ENCODE peak calls at places on chromosomes 4 and X, in seven cellular contexts. One of them, this sample, is unnamed.

GRCh38 chr4:52873861-52874343 is 11.8 kb downstream of the RASL11B start:
- DNase-seq in H9: peak; percentile 79
- DNase-seq in H1: peak; percentile 58
- DNase-seq in neuronal stem cell: no peak
- DNase-seq in mesendoderm: peak; percentile 98
- DNase-seq in IMR-90: no peak
- DNase-seq in mesenchymal stem cell: peak; percentile 58
- DNase-seq in this sample: peak; percentile 96

GRCh38 chr4:152536545-152537182 is 772 bp upstream of the FBXW7 start:
- DNase-seq in H9: no peak
- DNase-seq in H1: no peak
- DNase-seq in neuronal stem cell: no peak
- DNase-seq in mesendoderm: no peak
- DNase-seq in IMR-90: peak; percentile 37
- DNase-seq in mesenchymal stem cell: peak; percentile 61
- DNase-seq in this sample: no peak

GRCh38 chr4:53004497-53005148 is 142.5 kb downstream of the RASL11B start:
- DNase-seq in H9: no peak
- DNase-seq in H1: no peak
- DNase-seq in neuronal stem cell: no peak
- DNase-seq in mesendoderm: no peak
- DNase-seq in IMR-90: no peak
- DNase-seq in mesenchymal stem cell: no peak
- DNase-seq in this sample: no peak

GRCh38 chrX:1452497-1453389 is at the start of gene ASMTL:
- DNase-seq in H9: peak; percentile 99
- DNase-seq in H1: peak; percentile 100
- DNase-seq in neuronal stem cell: peak; percentile 100
- DNase-seq in mesendoderm: peak; percentile 98
- DNase-seq in IMR-90: peak; percentile 99
- DNase-seq in mesenchymal stem cell: peak; percentile 97
- DNase-seq in this sample: peak; percentile 98

GRCh38 chr4:112361181-112361791 is 64.1 kb downstream of the ALPK1 start:
- DNase-seq in H9: peak; percentile 92
- DNase-seq in H1: peak; percentile 44
- DNase-seq in neuronal stem cell: no peak
- DNase-seq in mesendoderm: peak; percentile 95
- DNase-seq in IMR-90: peak; percentile 27
- DNase-seq in mesenchymal stem cell: no peak
- DNase-seq in this sample: no peak

GRCh38 chr4:67499799-67500198 is 45.5 kb downstream of the CENPC start:
- DNase-seq in H9: no peak
- DNase-seq in H1: no peak
- DNase-seq in neuronal stem cell: no peak
- DNase-seq in mesendoderm: no peak
- DNase-seq in IMR-90: no peak
- DNase-seq in mesenchymal stem cell: no peak
- DNase-seq in this sample: no peak

GRCh38 chr4:64776820-64777219 is 367.6 kb upstream of the TECRL start:
- DNase-seq in H9: no peak
- DNase-seq in H1: no peak
- DNase-seq in neuronal stem cell: no peak
- DNase-seq in mesendoderm: no peak
- DNase-seq in IMR-90: no peak
- DNase-seq in mesenchymal stem cell: no peak
- DNase-seq in this sample: no peak

GRCh38 chrX:140389331-140389730 is 115.5 kb downstream of the SOX3 start:
- DNase-seq in H9: no peak
- DNase-seq in H1: no peak
- DNase-seq in neuronal stem cell: no peak
- DNase-seq in mesendoderm: no peak
- DNase-seq in IMR-90: no peak
- DNase-seq in mesenchymal stem cell: no peak
- DNase-seq in this sample: no peak

GRCh38 chrX:39158801-39159657 is 357.8 kb downstream of the MID1IP1 start:
- DNase-seq in H9: no peak
- DNase-seq in H1: no peak
- DNase-seq in neuronal stem cell: no peak
- DNase-seq in mesendoderm: peak; percentile 65
- DNase-seq in IMR-90: peak; percentile 11
- DNase-seq in mesenchymal stem cell: peak; percentile 95
- DNase-seq in this sample: peak; percentile 36

GRCh38 chrX:26651755-26652154 is 435.8 kb downstream of the MAGEB5 start:
- DNase-seq in H9: no peak
- DNase-seq in H1: no peak
- DNase-seq in neuronal stem cell: no peak
- DNase-seq in mesendoderm: no peak
- DNase-seq in IMR-90: no peak
- DNase-seq in mesenchymal stem cell: no peak
- DNase-seq in this sample: no peak

GRCh38 chr4:100631281-100631968 is 113.6 kb upstream of the EMCN start:
- DNase-seq in H9: no peak
- DNase-seq in H1: no peak
- DNase-seq in neuronal stem cell: no peak
- DNase-seq in mesendoderm: no peak
- DNase-seq in IMR-90: no peak
- DNase-seq in mesenchymal stem cell: no peak
- DNase-seq in this sample: peak; percentile 34

GRCh38 chr4:81738891-81739290 is 267.2 kb upstream of the RASGEF1B start:
- DNase-seq in H9: no peak
- DNase-seq in H1: no peak
- DNase-seq in neuronal stem cell: no peak
- DNase-seq in mesendoderm: no peak
- DNase-seq in IMR-90: no peak
- DNase-seq in mesenchymal stem cell: no peak
- DNase-seq in this sample: no peak

GRCh38 chrX:24117288-24117687 is 32.2 kb upstream of the ZFX start:
- DNase-seq in H9: no peak
- DNase-seq in H1: no peak
- DNase-seq in neuronal stem cell: no peak
- DNase-seq in mesendoderm: no peak
- DNase-seq in IMR-90: peak; percentile 88
- DNase-seq in mesenchymal stem cell: peak; percentile 54
- DNase-seq in this sample: no peak

GRCh38 chr4:153432971-153433752 is 33.0 kb upstream of the TMEM131L start:
- DNase-seq in H9: peak; percentile 72
- DNase-seq in H1: peak; percentile 19
- DNase-seq in neuronal stem cell: no peak
- DNase-seq in mesendoderm: peak; percentile 91
- DNase-seq in IMR-90: peak; percentile 64
- DNase-seq in mesenchymal stem cell: peak; percentile 48
- DNase-seq in this sample: peak; percentile 84

GRCh38 chrX:71664889-71665491 is 2.4 kb upstream of the LOC101059915 start:
- DNase-seq in H9: no peak
- DNase-seq in H1: no peak
- DNase-seq in neuronal stem cell: no peak
- DNase-seq in mesendoderm: peak; percentile 3
- DNase-seq in IMR-90: no peak
- DNase-seq in mesenchymal stem cell: no peak
- DNase-seq in this sample: no peak

GRCh38 chr4:26061248-26061986 is 147.4 kb downstream of the SMIM20 start:
- DNase-seq in H9: peak; percentile 72
- DNase-seq in H1: peak; percentile 25
- DNase-seq in neuronal stem cell: no peak
- DNase-seq in mesendoderm: peak; percentile 77
- DNase-seq in IMR-90: peak; percentile 60
- DNase-seq in mesenchymal stem cell: peak; percentile 59
- DNase-seq in this sample: peak; percentile 36

GRCh38 chrX:17732138-17732783 is 5.0 kb upstream of the SCML1 start:
- DNase-seq in H9: no peak
- DNase-seq in H1: no peak
- DNase-seq in neuronal stem cell: no peak
- DNase-seq in mesendoderm: no peak
- DNase-seq in IMR-90: peak; percentile 55
- DNase-seq in mesenchymal stem cell: no peak
- DNase-seq in this sample: no peak

GRCh38 chr4:38455092-38455855 is 208.7 kb upstream of the KLF3 start:
- DNase-seq in H9: no peak
- DNase-seq in H1: no peak
- DNase-seq in neuronal stem cell: no peak
- DNase-seq in mesendoderm: no peak
- DNase-seq in IMR-90: no peak
- DNase-seq in mesenchymal stem cell: no peak
- DNase-seq in this sample: no peak

GRCh38 chrX:41692162-41692749 is 3.5 kb downstream of the GPR34 start:
- DNase-seq in H9: no peak
- DNase-seq in H1: no peak
- DNase-seq in neuronal stem cell: no peak
- DNase-seq in mesendoderm: no peak
- DNase-seq in IMR-90: peak; percentile 11
- DNase-seq in mesenchymal stem cell: no peak
- DNase-seq in this sample: no peak

GRCh38 chrX:72340046-72340445 is 34.3 kb upstream of the CITED1 start:
- DNase-seq in H9: no peak
- DNase-seq in H1: no peak
- DNase-seq in neuronal stem cell: no peak
- DNase-seq in mesendoderm: no peak
- DNase-seq in IMR-90: no peak
- DNase-seq in mesenchymal stem cell: no peak
- DNase-seq in this sample: no peak

GRCh38 chrX:133783273-133783672 is 202.1 kb downstream of the GPC3 start:
- DNase-seq in H9: no peak
- DNase-seq in H1: no peak
- DNase-seq in neuronal stem cell: no peak
- DNase-seq in mesendoderm: no peak
- DNase-seq in IMR-90: no peak
- DNase-seq in mesenchymal stem cell: no peak
- DNase-seq in this sample: no peak

GRCh38 chr4:1002631-1003251 is 8.7 kb upstream of the FGFRL1 start:
- DNase-seq in H9: no peak
- DNase-seq in H1: no peak
- DNase-seq in neuronal stem cell: no peak
- DNase-seq in mesendoderm: no peak
- DNase-seq in IMR-90: no peak
- DNase-seq in mesenchymal stem cell: no peak
- DNase-seq in this sample: no peak

DNA sequence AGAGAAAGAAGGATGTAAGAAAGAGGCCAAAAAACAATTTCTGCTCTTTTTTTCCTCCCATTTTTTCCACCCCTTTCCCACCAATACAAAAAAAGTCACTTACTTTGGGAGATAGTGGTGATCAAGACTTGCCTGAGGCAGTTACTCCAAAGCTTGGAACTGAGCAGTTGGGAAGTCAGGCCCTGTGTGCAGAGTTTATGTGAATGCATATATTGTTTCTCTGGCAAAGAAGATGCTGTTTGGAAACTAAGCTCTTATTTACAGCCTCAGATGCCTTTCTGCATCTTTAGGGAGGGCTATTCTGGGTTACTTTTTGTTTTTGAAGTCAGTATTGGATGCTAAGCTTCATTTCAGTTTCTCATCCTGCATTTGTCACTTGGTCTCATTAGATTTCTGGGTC is 136.2 kb downstream of the ZNF330 start:
- DNase-seq in H9: no peak
- DNase-seq in H1: no peak
- DNase-seq in neuronal stem cell: no peak
- DNase-seq in mesendoderm: no peak
- DNase-seq in IMR-90: no peak
- DNase-seq in mesenchymal stem cell: no peak
- DNase-seq in this sample: no peak
- H2BK120ac ChIP-seq in H9: no peak overlapping the region
- H2BK120ac ChIP-seq in H1: no peak overlapping the region
- H2BK120ac ChIP-seq in neuronal stem cell: no peak overlapping the region
- H2BK120ac ChIP-seq in mesendoderm: no peak overlapping the region
- H2BK120ac ChIP-seq in IMR-90: no peak overlapping the region
- H2BK120ac ChIP-seq in mesenchymal stem cell: no peak overlapping the region
- H2BK120ac ChIP-seq in this sample: no peak overlapping the region

DNA sequence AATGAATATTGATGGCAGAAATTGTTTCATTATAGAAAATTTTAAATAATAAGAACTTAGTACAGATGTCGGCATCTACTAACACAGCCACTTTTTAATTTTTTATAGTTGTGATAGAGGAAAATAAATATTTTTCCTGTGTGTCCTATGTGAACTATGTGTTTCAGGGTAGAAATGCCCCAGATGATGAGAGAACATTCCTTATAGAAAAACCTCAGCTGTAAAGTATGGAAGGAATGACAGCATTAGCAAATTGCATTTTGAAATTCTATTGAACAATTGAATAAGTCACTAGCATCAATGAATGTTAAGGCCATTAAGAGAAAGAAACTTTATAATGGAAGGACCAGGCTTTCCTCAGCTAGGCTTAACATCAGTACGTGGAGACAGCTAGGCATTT is 149.2 kb downstream of the CFAP299 start:
- DNase-seq in H9: no peak
- DNase-seq in H1: no peak
- DNase-seq in neuronal stem cell: no peak
- DNase-seq in mesendoderm: no peak
- DNase-seq in IMR-90: peak; percentile 50
- DNase-seq in mesenchymal stem cell: no peak
- DNase-seq in this sample: peak; percentile 47
- H2AK5ac ChIP-seq in H9: no peak overlapping the region
- H2AK5ac ChIP-seq in H1: no peak overlapping the region
- H2AK5ac ChIP-seq in neuronal stem cell: no peak overlapping the region
- H2AK5ac ChIP-seq in mesendoderm: no peak overlapping the region
- H2AK5ac ChIP-seq in IMR-90: no peak overlapping the region
- H2AK5ac ChIP-seq in mesenchymal stem cell: no peak overlapping the region
- H2AK5ac ChIP-seq in this sample: no peak overlapping the region

GRCh38 chr4:149110499-149110898 is 668.3 kb upstream of the NR3C2 start:
- DNase-seq in H9: no peak
- DNase-seq in H1: no peak
- DNase-seq in neuronal stem cell: no peak
- DNase-seq in mesendoderm: no peak
- DNase-seq in IMR-90: no peak
- DNase-seq in mesenchymal stem cell: no peak
- DNase-seq in this sample: no peak

GRCh38 chr4:149108626-149109025 is 666.4 kb upstream of the NR3C2 start:
- DNase-seq in H9: no peak
- DNase-seq in H1: no peak
- DNase-seq in neuronal stem cell: no peak
- DNase-seq in mesendoderm: no peak
- DNase-seq in IMR-90: peak; percentile 58
- DNase-seq in mesenchymal stem cell: no peak
- DNase-seq in this sample: no peak

GRCh38 chr4:149113804-149114430 is 671.7 kb upstream of the NR3C2 start:
- DNase-seq in H9: no peak
- DNase-seq in H1: no peak
- DNase-seq in neuronal stem cell: no peak
- DNase-seq in mesendoderm: no peak
- DNase-seq in IMR-90: peak; percentile 87
- DNase-seq in mesenchymal stem cell: peak; percentile 22
- DNase-seq in this sample: no peak

DNA sequence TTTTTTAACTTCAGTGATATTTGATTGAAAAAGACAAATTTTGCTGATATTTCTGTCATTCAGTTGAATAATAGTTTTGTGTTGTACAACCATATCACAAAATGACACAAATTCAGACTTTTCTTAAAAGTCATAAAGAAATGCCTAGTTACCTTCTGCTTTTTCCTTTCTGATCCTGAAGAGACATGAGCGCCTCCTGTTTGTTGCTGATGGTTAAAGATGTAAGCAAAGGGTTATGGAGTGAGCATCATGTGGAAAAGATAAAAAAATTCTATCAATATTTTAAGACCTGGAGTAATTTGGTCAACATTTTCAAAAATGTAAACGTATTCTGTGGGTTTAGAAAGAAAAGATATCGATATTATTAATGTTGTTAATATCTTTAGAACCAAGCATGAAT is 669.9 kb upstream of the NR3C2 start:
- DNase-seq in H9: no peak
- DNase-seq in H1: no peak
- DNase-seq in neuronal stem cell: no peak
- DNase-seq in mesendoderm: peak; percentile 8
- DNase-seq in IMR-90: no peak
- DNase-seq in mesenchymal stem cell: no peak
- DNase-seq in this sample: no peak
- H2BK120ac ChIP-seq in H9: no peak overlapping the region
- H2BK120ac ChIP-seq in H1: no peak overlapping the region
- H2BK120ac ChIP-seq in neuronal stem cell: no peak overlapping the region
- H2BK120ac ChIP-seq in mesendoderm: no peak overlapping the region
- H2BK120ac ChIP-seq in IMR-90: peak overlapping the region; percentile 57
- H2BK120ac ChIP-seq in mesenchymal stem cell: no peak overlapping the region
- H2BK120ac ChIP-seq in this sample: no peak overlapping the region

GRCh38 chrX:11321986-11322385 is 28.8 kb downstream of the AMELX start:
- DNase-seq in H9: no peak
- DNase-seq in H1: no peak
- DNase-seq in neuronal stem cell: no peak
- DNase-seq in mesendoderm: no peak
- DNase-seq in IMR-90: no peak
- DNase-seq in mesenchymal stem cell: no peak
- DNase-seq in this sample: no peak
- H2AK5ac ChIP-seq in H9: no peak overlapping the region
- H2AK5ac ChIP-seq in H1: no peak overlapping the region
- H2AK5ac ChIP-seq in neuronal stem cell: no peak overlapping the region
- H2AK5ac ChIP-seq in mesendoderm: no peak overlapping the region
- H2AK5ac ChIP-seq in IMR-90: no peak overlapping the region
- H2AK5ac ChIP-seq in mesenchymal stem cell: no peak overlapping the region
- H2AK5ac ChIP-seq in this sample: no peak overlapping the region

This sample was measured in trophoblast cell.